ENCODE peak calls at places on chromosomes 5 and 9, in five cellular contexts. One of them, this sample, is unnamed.

GRCh38 chr9:26261503-26262330 is 583.5 kb upstream of the TUSC1 start:
- DNase-seq in COR-L47: no peak
- DNase-seq in left cardiac atrium: no peak
- DNase-seq in T-helper 9 cell: no peak
- DNase-seq in 8988T: no peak
- DNase-seq in this sample: no peak

GRCh38 chr9:134307223-134307600 is 19.0 kb upstream of the RXRA start:
- DNase-seq in T-helper 9 cell: no peak
- DNase-seq in COR-L47: no peak
- DNase-seq in 8988T: no peak
- DNase-seq in left cardiac atrium: peak; percentile 3
- DNase-seq in this sample: no peak

GRCh38 chr9:19493845-19494244 is 85.0 kb downstream of the ACER2 start:
- DNase-seq in left cardiac atrium: no peak
- DNase-seq in T-helper 9 cell: no peak
- DNase-seq in 8988T: no peak
- DNase-seq in COR-L47: no peak
- DNase-seq in this sample: no peak

GRCh38 chr5:140106101-140106500 is 7.8 kb upstream of the PURA start:
- DNase-seq in T-helper 9 cell: no peak
- DNase-seq in 8988T: no peak
- DNase-seq in COR-L47: no peak
- DNase-seq in left cardiac atrium: no peak
- DNase-seq in this sample: no peak

GRCh38 chr5:78638423-78638822 is 10.1 kb downstream of the LHFPL2 start:
- DNase-seq in T-helper 9 cell: no peak
- DNase-seq in 8988T: no peak
- DNase-seq in COR-L47: peak; percentile 74
- DNase-seq in left cardiac atrium: peak; percentile 80
- DNase-seq in this sample: no peak

GRCh38 chr5:176678584-176678983 is 31.3 kb downstream of the TSPAN17 start:
- DNase-seq in COR-L47: no peak
- DNase-seq in left cardiac atrium: peak; percentile 35
- DNase-seq in 8988T: no peak
- DNase-seq in T-helper 9 cell: no peak
- DNase-seq in this sample: no peak

GRCh38 chr5:149811453-149811852 is 81.3 kb downstream of the PPARGC1B start:
- DNase-seq in 8988T: no peak
- DNase-seq in T-helper 9 cell: no peak
- DNase-seq in left cardiac atrium: no peak
- DNase-seq in COR-L47: no peak
- DNase-seq in this sample: no peak

GRCh38 chr5:156051972-156052371 is 275.0 kb upstream of the SGCD start:
- DNase-seq in T-helper 9 cell: no peak
- DNase-seq in COR-L47: no peak
- DNase-seq in left cardiac atrium: no peak
- DNase-seq in 8988T: no peak
- DNase-seq in this sample: no peak

GRCh38 chr9:130770679-130771442 is 64.2 kb upstream of the ABL1 start:
- DNase-seq in 8988T: no peak
- DNase-seq in T-helper 9 cell: no peak
- DNase-seq in left cardiac atrium: no peak
- DNase-seq in COR-L47: peak; percentile 20
- DNase-seq in this sample: no peak

GRCh38 chr5:178244566-178244965 is 12.0 kb upstream of the PHYKPL start:
- DNase-seq in 8988T: no peak
- DNase-seq in T-helper 9 cell: no peak
- DNase-seq in COR-L47: no peak
- DNase-seq in left cardiac atrium: no peak
- DNase-seq in this sample: no peak

GRCh38 chr5:80184235-80185023 is 71.4 kb downstream of the SERINC5 start:
- DNase-seq in T-helper 9 cell: no peak
- DNase-seq in 8988T: no peak
- DNase-seq in COR-L47: peak; percentile 86
- DNase-seq in left cardiac atrium: no peak
- DNase-seq in this sample: no peak

GRCh38 chr5:179819296-179820126 is 1.2 kb upstream of the SQSTM1 start:
- DNase-seq in left cardiac atrium: peak; percentile 74
- DNase-seq in COR-L47: peak; percentile 67
- DNase-seq in 8988T: peak; percentile 67
- DNase-seq in T-helper 9 cell: peak; percentile 36
- DNase-seq in this sample: no peak

GRCh38 chr9:69060766-69061165 is 25.2 kb downstream of the FXN start:
- DNase-seq in COR-L47: no peak
- DNase-seq in left cardiac atrium: no peak
- DNase-seq in 8988T: no peak
- DNase-seq in T-helper 9 cell: no peak
- DNase-seq in this sample: no peak

GRCh38 chr5:109164001-109164400 is 245.8 kb downstream of the PJA2 start:
- DNase-seq in T-helper 9 cell: no peak
- DNase-seq in COR-L47: no peak
- DNase-seq in left cardiac atrium: no peak
- DNase-seq in 8988T: no peak
- DNase-seq in this sample: no peak

GRCh38 chr5:109312695-109313094 is 97.1 kb downstream of the PJA2 start:
- DNase-seq in 8988T: no peak
- DNase-seq in COR-L47: no peak
- DNase-seq in T-helper 9 cell: no peak
- DNase-seq in left cardiac atrium: no peak
- DNase-seq in this sample: no peak

GRCh38 chr5:52922384-52922783 is 66.8 kb upstream of the ITGA2 start:
- DNase-seq in T-helper 9 cell: no peak
- DNase-seq in 8988T: peak; percentile 27
- DNase-seq in left cardiac atrium: no peak
- DNase-seq in COR-L47: no peak
- DNase-seq in this sample: no peak

GRCh38 chr9:2299156-2299842 is 284.2 kb downstream of the SMARCA2 start:
- DNase-seq in T-helper 9 cell: no peak
- DNase-seq in left cardiac atrium: no peak
- DNase-seq in COR-L47: peak; percentile 95
- DNase-seq in 8988T: no peak
- DNase-seq in this sample: no peak

GRCh38 chr5:129137637-129138036 is 43.1 kb downstream of the ISOC1 start:
- DNase-seq in left cardiac atrium: no peak
- DNase-seq in 8988T: no peak
- DNase-seq in T-helper 9 cell: no peak
- DNase-seq in COR-L47: no peak
- DNase-seq in this sample: no peak

GRCh38 chr5:2801602-2802525 is 50.4 kb upstream of the IRX2 start:
- DNase-seq in T-helper 9 cell: no peak
- DNase-seq in COR-L47: no peak
- DNase-seq in 8988T: no peak
- DNase-seq in left cardiac atrium: no peak
- DNase-seq in this sample: no peak

GRCh38 chr9:88696501-88696900 is 161.5 kb downstream of the NXNL2 start:
- DNase-seq in 8988T: no peak
- DNase-seq in COR-L47: no peak
- DNase-seq in T-helper 9 cell: no peak
- DNase-seq in left cardiac atrium: no peak
- DNase-seq in this sample: no peak

This sample was measured in activated T-cell treated with anti-CD3 and anti-CD28 coated beads for 24 hours.